ENCODE peak calls at places on chromosomes 16 and 17, in eight cellular contexts. I, Q, W, P, F, N, O and X are unnamed samples.

GRCh38 chr17:44417553-44417952 is 28.1 kb upstream of the ITGA2B start:
- DNase-seq in I (no peak), Q (no peak), W (no peak), P (peak; percentile 68), F (no peak), N (no peak), O (peak; percentile 93), X (peak; percentile 44)

GRCh38 chr17:38885728-38886642 is 16.1 kb downstream of the LASP1 start:
- DNase-seq in I (no peak), Q (no peak), W (no peak), P (no peak), F (no peak), N (no peak), O (peak; percentile 39), X (no peak)

GRCh38 chr17:69945698-69946185 is 129.3 kb upstream of the KCNJ16 start:
- DNase-seq in I (no peak), Q (no peak), W (no peak), P (no peak), F (no peak), N (no peak), O (peak; percentile 25), X (no peak)

GRCh38 chr17:9984768-9985167 is 79.7 kb upstream of the RCVRN start:
- DNase-seq in I (no peak), Q (no peak), W (no peak), P (no peak), F (no peak), N (no peak), O (no peak), X (no peak)

GRCh38 chr16:86126891-86127290 is 227.9 kb downstream of the IRF8 start:
- DNase-seq in I (no peak), Q (no peak), W (no peak), P (no peak), F (no peak), N (no peak), O (no peak), X (no peak)

GRCh38 chr17:6509295-6509771 is 47.0 kb downstream of the PITPNM3 start:
- DNase-seq in I (no peak), Q (no peak), W (no peak), P (no peak), F (no peak), N (no peak), O (peak; percentile 73), X (no peak)

GRCh38 chr17:75126954-75127353 is 4.6 kb downstream of the NT5C start:
- DNase-seq in I (no peak), Q (no peak), W (no peak), P (no peak), F (no peak), N (no peak), O (no peak), X (no peak)

GRCh38 chr16:12775689-12776236 is 27.9 kb downstream of the CPPED1 start:
- DNase-seq in I (no peak), Q (no peak), W (peak; percentile 27), P (no peak), F (no peak), N (no peak), O (no peak), X (no peak)

GRCh38 chr16:85845276-85845675 is 45.8 kb downstream of the COX4I1 start:
- DNase-seq in I (no peak), Q (no peak), W (no peak), P (no peak), F (no peak), N (no peak), O (no peak), X (no peak)

GRCh38 chr16:19307587-19308241 is 22.2 kb downstream of the CLEC19A start:
- DNase-seq in I (no peak), Q (no peak), W (no peak), P (no peak), F (peak; percentile 37), N (peak; percentile 65), O (no peak), X (no peak)

GRCh38 chr16:75138636-75139035 is 9.7 kb upstream of the ZFP1 start:
- DNase-seq in I (no peak), Q (no peak), W (no peak), P (no peak), F (no peak), N (no peak), O (no peak), X (no peak)

GRCh38 chr17:79109584-79109983 is 35.0 kb downstream of the ENGASE start:
- DNase-seq in I (no peak), Q (no peak), W (no peak), P (no peak), F (no peak), N (no peak), O (no peak), X (no peak)

GRCh38 chr16:31477220-31478216 is 5.4 kb upstream of the SLC5A2 start:
- DNase-seq in I (no peak), Q (no peak), W (peak; percentile 82), P (no peak), F (peak; percentile 17), N (peak; percentile 67), O (no peak), X (no peak)

GRCh38 chr16:76766538-76766937 is 424.5 kb upstream of the MON1B start:
- DNase-seq in I (no peak), Q (no peak), W (no peak), P (no peak), F (no peak), N (no peak), O (no peak), X (no peak)
- TF ChIP-seq CTCF in I (no peak), Q (no peak), W (no peak), P (no peak), F (no peak), N (no peak), O (no peak), X (no peak)

GRCh38 chr17:41516147-41516827 is 2.4 kb downstream of the KRT15 start:
- DNase-seq in I (no peak), Q (no peak), W (no peak), P (no peak), F (no peak), N (no peak), O (no peak), X (no peak)
- TF ChIP-seq CTCF in I (no peak), Q (no peak), W (no peak), P (no peak), F (no peak), N (no peak), O (no peak), X (no peak)

GRCh38 chr17:36600936-36601302 is 464 bp upstream of the MRM1 start:
- DNase-seq in I (no peak), Q (no peak), W (no peak), P (no peak), F (peak; percentile 15), N (no peak), O (no peak), X (no peak)
- TF ChIP-seq CTCF in I (no peak), Q (no peak), W (no peak), P (no peak), F (no peak), N (no peak), O (no peak), X (peak; percentile 1)

GRCh38 chr17:30947796-30948195 is 23.0 kb upstream of the RNF135 start:
- DNase-seq in I (no peak), Q (no peak), W (no peak), P (no peak), F (no peak), N (no peak), O (peak; percentile 39), X (no peak)

GRCh38 chr17:30939059-30939689 is 17.4 kb downstream of the ADAP2 start:
- DNase-seq in I (no peak), Q (no peak), W (no peak), P (no peak), F (peak; percentile 86), N (no peak), O (no peak), X (peak; percentile 52)

GRCh38 chr17:30942311-30943079 is 20.8 kb downstream of the ADAP2 start:
- DNase-seq in I (no peak), Q (no peak), W (no peak), P (no peak), F (no peak), N (no peak), O (no peak), X (no peak)
- TF ChIP-seq CTCF in I (no peak), Q (no peak), W (no peak), P (peak; percentile 44), F (no peak), N (peak; percentile 15), O (peak; percentile 5), X (no peak)

GRCh38 chr16:4367393-4367856 is 4.2 kb upstream of the VASN start:
- DNase-seq in I (no peak), Q (no peak), W (no peak), P (no peak), F (no peak), N (no peak), O (no peak), X (no peak)
- TF ChIP-seq CTCF in I (no peak), Q (no peak), W (no peak), P (no peak), F (no peak), N (no peak), O (no peak), X (no peak)

DNA sequence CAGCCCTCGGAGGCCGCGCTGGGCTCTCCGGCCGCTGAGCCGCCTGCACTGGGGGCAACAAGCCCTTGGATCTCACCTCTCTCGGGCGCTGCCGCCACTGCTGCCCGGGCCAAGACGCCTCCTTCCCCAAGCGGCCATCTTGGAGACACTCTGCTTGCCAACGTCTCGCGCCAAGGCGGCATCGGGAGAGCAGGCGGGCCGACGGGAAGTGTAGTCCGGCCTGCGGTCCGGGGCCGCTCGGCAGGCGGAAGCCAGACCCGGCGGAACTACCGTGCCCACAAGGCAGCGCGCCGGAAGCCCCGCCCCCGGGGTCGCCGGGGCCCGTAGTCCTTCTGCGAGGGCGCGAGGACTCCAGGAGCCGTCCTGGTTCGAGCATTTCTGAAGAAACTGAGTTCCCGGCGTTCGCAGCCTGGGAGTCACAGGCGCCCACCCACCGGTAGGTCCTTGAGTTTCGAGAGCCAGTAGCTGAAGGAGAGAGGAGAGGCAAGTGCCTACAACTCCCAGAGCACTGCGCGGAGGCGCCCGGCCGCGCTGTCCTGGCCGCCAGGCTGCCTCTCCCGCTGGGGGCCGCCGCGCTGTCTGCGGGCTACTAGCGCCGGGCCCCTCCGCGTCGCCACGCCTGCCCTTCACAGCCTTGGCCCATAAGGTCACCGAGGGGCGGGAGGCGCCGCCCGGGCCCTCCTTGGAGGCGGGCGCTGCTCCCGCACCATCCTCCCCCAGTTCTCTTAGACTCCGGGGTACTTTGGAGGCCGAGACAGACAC is at the start of gene TMEM11:
- DNase-seq in I (peak; percentile 97), Q (peak; percentile 95), W (peak; percentile 97), P (peak; percentile 87), F (peak; percentile 97), N (peak; percentile 91), O (peak; percentile 93), X (peak; percentile 99)
- TF ChIP-seq CTCF in I (peak; percentile 43), Q (no peak), W (no peak), P (no peak), F (peak; percentile 18), N (peak; percentile 29), O (no peak), X (no peak)

GRCh38 chr16:57822861-57823260 is 20.6 kb upstream of the KIFC3 start:
- DNase-seq in I (no peak), Q (no peak), W (no peak), P (no peak), F (no peak), N (no peak), O (no peak), X (no peak)
- TF ChIP-seq CTCF in I (no peak), Q (no peak), W (no peak), P (no peak), F (no peak), N (no peak), O (no peak), X (no peak)